ENCODE peak calls at places on chromosome 13, in eight cellular contexts. C, H, X, A, V, N, R and P are unnamed samples.

GRCh38 chr13:109389456-109389855 is 396.9 kb downstream of the IRS2 start:
- DNase-seq in C (no peak), H (no peak), X (no peak), A (no peak), V (no peak), N (no peak), R (no peak), P (no peak)

GRCh38 chr13:29520671-29521070 is 74.8 kb downstream of the SLC7A1 start:
- DNase-seq in C (no peak), H (no peak), X (no peak), A (no peak), V (no peak), N (no peak), R (no peak), P (no peak)

GRCh38 chr13:107057028-107057427 is 489.1 kb upstream of the ARGLU1 start:
- DNase-seq in C (no peak), H (no peak), X (no peak), A (no peak), V (no peak), N (no peak), R (no peak), P (no peak)

GRCh38 chr13:66864627-66865026 is 365.5 kb downstream of the PCDH9 start:
- DNase-seq in C (no peak), H (peak; percentile 35), X (no peak), A (no peak), V (no peak), N (no peak), R (no peak), P (no peak)

GRCh38 chr13:111650626-111651025 is 330.2 kb downstream of the TEX29 start:
- DNase-seq in C (no peak), H (no peak), X (no peak), A (no peak), V (no peak), N (no peak), R (no peak), P (no peak)

GRCh38 chr13:85298387-85298924 is 500.8 kb downstream of the SLITRK6 start:
- DNase-seq in C (no peak), H (no peak), X (no peak), A (no peak), V (no peak), N (no peak), R (no peak), P (no peak)

GRCh38 chr13:103187621-103188020 is 121.4 kb upstream of the SLC10A2 start:
- DNase-seq in C (no peak), H (peak; percentile 58), X (no peak), A (no peak), V (no peak), N (no peak), R (no peak), P (no peak)

GRCh38 chr13:64556391-64556790 is 2673.7 kb downstream of the PCDH9 start:
- DNase-seq in C (no peak), H (no peak), X (no peak), A (no peak), V (no peak), N (no peak), R (no peak), P (no peak)

GRCh38 chr13:42894765-42895181 is 97.3 kb downstream of the EPSTI1 start:
- DNase-seq in C (no peak), H (peak; percentile 93), X (no peak), A (no peak), V (peak; percentile 10), N (no peak), R (no peak), P (no peak)

GRCh38 chr13:101398920-101399319 is 17.4 kb downstream of the NALCN start:
- DNase-seq in C (no peak), H (no peak), X (no peak), A (no peak), V (no peak), N (no peak), R (no peak), P (no peak)

GRCh38 chr13:95644611-95645052 is at the start of gene DZIP1:
- DNase-seq in C (no peak), H (peak; percentile 71), X (no peak), A (no peak), V (peak; percentile 60), N (peak; percentile 50), R (no peak), P (peak; percentile 83)

GRCh38 chr13:108044929-108045328 is 170.4 kb downstream of the LIG4 start:
- DNase-seq in C (no peak), H (peak; percentile 68), X (no peak), A (no peak), V (no peak), N (no peak), R (no peak), P (no peak)

GRCh38 chr13:75749407-75749806 is 113.3 kb downstream of the LMO7 start:
- DNase-seq in C (no peak), H (peak; percentile 74), X (no peak), A (no peak), V (peak; percentile 18), N (no peak), R (no peak), P (no peak)

GRCh38 chr13:112465251-112466131 is 89.3 kb downstream of the SPACA7 start:
- DNase-seq in C (no peak), H (no peak), X (no peak), A (no peak), V (no peak), N (no peak), R (no peak), P (no peak)

GRCh38 chr13:111344471-111345191 is 24.2 kb downstream of the TEX29 start:
- DNase-seq in C (no peak), H (peak; percentile 91), X (no peak), A (no peak), V (peak; percentile 23), N (no peak), R (no peak), P (peak; percentile 68)

GRCh38 chr13:47564041-47564440 is 437.0 kb downstream of the SUCLA2 start:
- DNase-seq in C (no peak), H (no peak), X (no peak), A (no peak), V (no peak), N (no peak), R (no peak), P (no peak)

GRCh38 chr13:30679483-30680330 is 55.6 kb upstream of the ALOX5AP start:
- DNase-seq in C (peak; percentile 40), H (peak; percentile 61), X (no peak), A (no peak), V (peak; percentile 26), N (peak; percentile 46), R (peak; percentile 28), P (peak; percentile 37)

GRCh38 chr13:114142640-114143490 is 10.4 kb upstream of the RASA3 start:
- DNase-seq in C (peak; percentile 91), H (peak; percentile 91), X (peak; percentile 71), A (no peak), V (no peak), N (peak; percentile 73), R (peak; percentile 69), P (no peak)

GRCh38 chr13:114313061-114313860 is 1.0 kb upstream of the CHAMP1 start:
- DNase-seq in C (no peak), H (peak; percentile 17), X (no peak), A (no peak), V (no peak), N (peak; percentile 69), R (no peak), P (no peak)

GRCh38 chr13:36819811-36820140 is 754 bp downstream of the RFXAP start:
- DNase-seq in C (no peak), H (peak; percentile 60), X (peak; percentile 11), A (peak; percentile 11), V (peak; percentile 20), N (peak; percentile 57), R (no peak), P (no peak)

GRCh38 chr13:100333141-100333540 is 244.2 kb downstream of the PCCA start:
- DNase-seq in C (no peak), H (peak; percentile 90), X (no peak), A (no peak), V (no peak), N (no peak), R (no peak), P (no peak)

GRCh38 chr13:112900691-112901091 is 68.3 kb upstream of the MCF2L start:
- DNase-seq in C (no peak), H (no peak), X (no peak), A (no peak), V (no peak), N (no peak), R (no peak), P (no peak)

GRCh38 chr13:98004107-98004506 is 50.6 kb downstream of the IPO5 start:
- DNase-seq in C (no peak), H (no peak), X (no peak), A (no peak), V (no peak), N (no peak), R (no peak), P (no peak)

GRCh38 chr13:113922412-113923118 is 51.3 kb downstream of the C13orf46 start:
- DNase-seq in C (no peak), H (no peak), X (no peak), A (no peak), V (no peak), N (no peak), R (no peak), P (no peak)

GRCh38 chr13:49238621-49239020 is 9.1 kb upstream of the CDADC1 start:
- DNase-seq in C (no peak), H (no peak), X (no peak), A (no peak), V (no peak), N (no peak), R (no peak), P (no peak)

GRCh38 chr13:40639226-40639681 is 27.2 kb downstream of the FOXO1 start:
- DNase-seq in C (no peak), H (no peak), X (no peak), A (no peak), V (no peak), N (no peak), R (no peak), P (no peak)

GRCh38 chr13:26992951-26993490 is 178.6 kb downstream of the USP12 start:
- DNase-seq in C (no peak), H (no peak), X (no peak), A (no peak), V (no peak), N (no peak), R (no peak), P (no peak)

GRCh38 chr13:27170221-27170520 is 1.4 kb downstream of the USP12 start:
- DNase-seq in C (no peak), H (no peak), X (no peak), A (no peak), V (peak; percentile 43), N (no peak), R (no peak), P (no peak)

GRCh38 chr13:46535822-46536221 is 17.1 kb upstream of the LRCH1 start:
- DNase-seq in C (no peak), H (no peak), X (no peak), A (no peak), V (no peak), N (no peak), R (no peak), P (no peak)

GRCh38 chr13:45105895-45106294 is 14.4 kb upstream of the GTF2F2 start:
- DNase-seq in C (no peak), H (no peak), X (no peak), A (no peak), V (no peak), N (no peak), R (no peak), P (no peak)

GRCh38 chr13:44309771-44310767 is 63.6 kb upstream of the SERP2 start:
- DNase-seq in C (no peak), H (peak; percentile 18), X (no peak), A (no peak), V (no peak), N (no peak), R (no peak), P (no peak)